ENCODE peak calls at places on chromosome 6, in seven cellular contexts. One of them, this sample, is unnamed.

GRCh38 chr6:100463685-100464161 is 998 bp downstream of the SIM1 start:
- DNase-seq in NAMALWA: no peak
- DNase-seq in NCI-H1417: no peak
- DNase-seq in NCI-H510A treated with DMSO at 0.1 percent for 48 hours: no peak
- DNase-seq in activated T-helper 1 cell treated with anti-CD3 and anti-CD28 coated beads, Interleukin-2, amount 50 U/mL, for 16 hours: no peak
- DNase-seq in stimulated activated CD4-positive, alpha-beta T cell treated with anti-CD3 and anti-CD28 coated beads, Interleukin-2, amount 100 ng/mL, for 24 hours: no peak
- DNase-seq in AML-193: no peak
- DNase-seq in this sample: no peak

GRCh38 chr6:34506718-34507117 is 40.8 kb downstream of the PACSIN1 start:
- DNase-seq in NAMALWA: no peak
- DNase-seq in NCI-H1417: no peak
- DNase-seq in NCI-H510A treated with DMSO at 0.1 percent for 48 hours: no peak
- DNase-seq in activated T-helper 1 cell treated with anti-CD3 and anti-CD28 coated beads, Interleukin-2, amount 50 U/mL, for 16 hours: no peak
- DNase-seq in stimulated activated CD4-positive, alpha-beta T cell treated with anti-CD3 and anti-CD28 coated beads, Interleukin-2, amount 100 ng/mL, for 24 hours: no peak
- DNase-seq in AML-193: no peak
- DNase-seq in this sample: no peak

GRCh38 chr6:111482236-111482958 is 621 bp downstream of the REV3L start:
- DNase-seq in NAMALWA: peak
- DNase-seq in NCI-H1417: peak
- DNase-seq in NCI-H510A treated with DMSO at 0.1 percent for 48 hours: no peak
- DNase-seq in activated T-helper 1 cell treated with anti-CD3 and anti-CD28 coated beads, Interleukin-2, amount 50 U/mL, for 16 hours: peak
- DNase-seq in stimulated activated CD4-positive, alpha-beta T cell treated with anti-CD3 and anti-CD28 coated beads, Interleukin-2, amount 100 ng/mL, for 24 hours: peak
- DNase-seq in AML-193: peak
- DNase-seq in this sample: peak

GRCh38 chr6:15841937-15842698 is 179.3 kb upstream of the DTNBP1 start:
- DNase-seq in NAMALWA: no peak
- DNase-seq in NCI-H1417: no peak
- DNase-seq in NCI-H510A treated with DMSO at 0.1 percent for 48 hours: no peak
- DNase-seq in activated T-helper 1 cell treated with anti-CD3 and anti-CD28 coated beads, Interleukin-2, amount 50 U/mL, for 16 hours: no peak
- DNase-seq in stimulated activated CD4-positive, alpha-beta T cell treated with anti-CD3 and anti-CD28 coated beads, Interleukin-2, amount 100 ng/mL, for 24 hours: no peak
- DNase-seq in AML-193: no peak
- DNase-seq in this sample: no peak

GRCh38 chr6:117237561-117237960 is 27.8 kb upstream of the VGLL2 start:
- DNase-seq in NAMALWA: no peak
- DNase-seq in NCI-H1417: no peak
- DNase-seq in NCI-H510A treated with DMSO at 0.1 percent for 48 hours: no peak
- DNase-seq in activated T-helper 1 cell treated with anti-CD3 and anti-CD28 coated beads, Interleukin-2, amount 50 U/mL, for 16 hours: no peak
- DNase-seq in stimulated activated CD4-positive, alpha-beta T cell treated with anti-CD3 and anti-CD28 coated beads, Interleukin-2, amount 100 ng/mL, for 24 hours: no peak
- DNase-seq in AML-193: no peak
- DNase-seq in this sample: no peak

GRCh38 chr6:89146748-89147715 is 1.2 kb downstream of the PM20D2 start:
- DNase-seq in NAMALWA: peak
- DNase-seq in NCI-H1417: peak
- DNase-seq in NCI-H510A treated with DMSO at 0.1 percent for 48 hours: peak
- DNase-seq in activated T-helper 1 cell treated with anti-CD3 and anti-CD28 coated beads, Interleukin-2, amount 50 U/mL, for 16 hours: no peak
- DNase-seq in stimulated activated CD4-positive, alpha-beta T cell treated with anti-CD3 and anti-CD28 coated beads, Interleukin-2, amount 100 ng/mL, for 24 hours: no peak
- DNase-seq in AML-193: peak
- DNase-seq in this sample: no peak

GRCh38 chr6:149046822-149047246 is 270.7 kb upstream of the TAB2 start:
- DNase-seq in NAMALWA: peak
- DNase-seq in NCI-H1417: no peak
- DNase-seq in NCI-H510A treated with DMSO at 0.1 percent for 48 hours: no peak
- DNase-seq in activated T-helper 1 cell treated with anti-CD3 and anti-CD28 coated beads, Interleukin-2, amount 50 U/mL, for 16 hours: no peak
- DNase-seq in stimulated activated CD4-positive, alpha-beta T cell treated with anti-CD3 and anti-CD28 coated beads, Interleukin-2, amount 100 ng/mL, for 24 hours: no peak
- DNase-seq in AML-193: no peak
- DNase-seq in this sample: no peak

GRCh38 chr6:139844907-139845306 is 470.5 kb upstream of the CITED2 start:
- DNase-seq in NAMALWA: no peak
- DNase-seq in NCI-H1417: no peak
- DNase-seq in NCI-H510A treated with DMSO at 0.1 percent for 48 hours: no peak
- DNase-seq in activated T-helper 1 cell treated with anti-CD3 and anti-CD28 coated beads, Interleukin-2, amount 50 U/mL, for 16 hours: no peak
- DNase-seq in stimulated activated CD4-positive, alpha-beta T cell treated with anti-CD3 and anti-CD28 coated beads, Interleukin-2, amount 100 ng/mL, for 24 hours: no peak
- DNase-seq in AML-193: no peak
- DNase-seq in this sample: no peak

GRCh38 chr6:52995913-52996685 is 1.0 kb upstream of the GSTA4 start:
- DNase-seq in NAMALWA: peak
- DNase-seq in NCI-H1417: peak
- DNase-seq in NCI-H510A treated with DMSO at 0.1 percent for 48 hours: peak
- DNase-seq in activated T-helper 1 cell treated with anti-CD3 and anti-CD28 coated beads, Interleukin-2, amount 50 U/mL, for 16 hours: no peak
- DNase-seq in stimulated activated CD4-positive, alpha-beta T cell treated with anti-CD3 and anti-CD28 coated beads, Interleukin-2, amount 100 ng/mL, for 24 hours: peak
- DNase-seq in AML-193: peak
- DNase-seq in this sample: no peak

GRCh38 chr6:88586371-88587157 is 376.9 kb downstream of the RNGTT start:
- DNase-seq in NAMALWA: no peak
- DNase-seq in NCI-H1417: no peak
- DNase-seq in NCI-H510A treated with DMSO at 0.1 percent for 48 hours: no peak
- DNase-seq in activated T-helper 1 cell treated with anti-CD3 and anti-CD28 coated beads, Interleukin-2, amount 50 U/mL, for 16 hours: no peak
- DNase-seq in stimulated activated CD4-positive, alpha-beta T cell treated with anti-CD3 and anti-CD28 coated beads, Interleukin-2, amount 100 ng/mL, for 24 hours: no peak
- DNase-seq in AML-193: no peak
- DNase-seq in this sample: no peak

GRCh38 chr6:38599261-38599660 is 40.5 kb downstream of the BTBD9 start:
- DNase-seq in NAMALWA: no peak
- DNase-seq in NCI-H1417: no peak
- DNase-seq in NCI-H510A treated with DMSO at 0.1 percent for 48 hours: no peak
- DNase-seq in activated T-helper 1 cell treated with anti-CD3 and anti-CD28 coated beads, Interleukin-2, amount 50 U/mL, for 16 hours: no peak
- DNase-seq in stimulated activated CD4-positive, alpha-beta T cell treated with anti-CD3 and anti-CD28 coated beads, Interleukin-2, amount 100 ng/mL, for 24 hours: no peak
- DNase-seq in AML-193: no peak
- DNase-seq in this sample: no peak